ENCODE peak calls at places on chromosomes 7 and 10, in five cellular contexts. C is Caco-2, S is uterus, K is cardiac muscle cell, B is fibroblast of lung. R is an unnamed sample.

GRCh38 chr7:55246181-55246580 is 119.0 kb upstream of the LANCL2 start:
- DNase-seq in K (no peak), B (peak; percentile 71), S (no peak), C (no peak), R (no peak)

GRCh38 chr10:43199088-43199683 is 60.9 kb downstream of the CSGALNACT2 start:
- DNase-seq in C (no peak), S (peak; percentile 3), B (no peak), K (no peak), R (no peak)

GRCh38 chr10:112912441-112912911 is 37.6 kb upstream of the TCF7L2 start:
- DNase-seq in K (peak; percentile 79), S (peak; percentile 53), B (peak; percentile 3), C (no peak), R (peak; percentile 63)

GRCh38 chr7:45580053-45580872 is 6.1 kb downstream of the ADCY1 start:
- DNase-seq in K (no peak), C (peak; percentile 32), S (no peak), B (no peak), R (no peak)

GRCh38 chr10:117545141-117546019 is 2.8 kb downstream of the EMX2 start:
- DNase-seq in S (no peak), K (no peak), C (no peak), B (no peak), R (no peak)

GRCh38 chr7:34823650-34824258 is 165.7 kb downstream of the NPSR1 start:
- DNase-seq in C (peak; percentile 59), K (peak; percentile 64), S (no peak), B (peak; percentile 42), R (no peak)

GRCh38 chr7:111517441-111518037 is 44.8 kb downstream of the IMMP2L start:
- DNase-seq in K (no peak), B (peak; percentile 7), C (no peak), S (no peak), R (peak; percentile 43)

GRCh38 chr7:141042222-141043193 is 27.8 kb upstream of the MRPS33 start:
- DNase-seq in B (no peak), S (no peak), K (no peak), C (no peak), R (no peak)

GRCh38 chr7:1569833-1570632 is at the start of gene PSMG3:
- DNase-seq in C (peak; percentile 86), B (peak; percentile 91), K (peak; percentile 93), S (peak; percentile 88), R (peak; percentile 29)

GRCh38 chr10:127840884-127841283 is 51.9 kb downstream of the CLRN3 start:
- DNase-seq in S (no peak), K (no peak), C (no peak), B (no peak), R (no peak)

GRCh38 chr10:16602104-16602735 is 80.5 kb upstream of the C1QL3 start:
- DNase-seq in S (no peak), K (no peak), C (no peak), B (no peak), R (no peak)

GRCh38 chr10:7045891-7046599 is 364.8 kb downstream of the SFMBT2 start:
- DNase-seq in C (no peak), B (no peak), K (no peak), S (no peak), R (no peak)

GRCh38 chr7:140261522-140261921 is 84.7 kb upstream of the KDM7A start:
- DNase-seq in S (no peak), C (no peak), K (no peak), B (no peak), R (no peak)

GRCh38 chr7:46170792-46171191 is 249.7 kb upstream of the IGFBP3 start:
- DNase-seq in C (no peak), K (no peak), B (peak; percentile 64), S (no peak), R (no peak)

GRCh38 chr7:142516038-142516501 is 233.2 kb upstream of the PRSS1 start:
- DNase-seq in K (peak; percentile 79), C (no peak), S (no peak), B (peak; percentile 57), R (no peak)

GRCh38 chr10:116891208-116891607 is 41.9 kb downstream of the ENO4 start:
- DNase-seq in S (peak; percentile 32), K (peak; percentile 88), B (peak; percentile 87), C (no peak), R (no peak)

GRCh38 chr7:87038993-87039716 is 20.3 kb downstream of the ELAPOR2 start:
- DNase-seq in S (no peak), C (no peak), K (no peak), B (no peak), R (no peak)

GRCh38 chr7:98703916-98704315 is 86.8 kb downstream of the NPTX2 start:
- DNase-seq in K (no peak), C (no peak), B (no peak), S (no peak), R (no peak)

GRCh38 chr7:66355762-66356161 is 150.6 kb downstream of the TPST1 start:
- DNase-seq in K (peak; percentile 27), B (no peak), C (peak; percentile 58), S (no peak), R (no peak)

DNA sequence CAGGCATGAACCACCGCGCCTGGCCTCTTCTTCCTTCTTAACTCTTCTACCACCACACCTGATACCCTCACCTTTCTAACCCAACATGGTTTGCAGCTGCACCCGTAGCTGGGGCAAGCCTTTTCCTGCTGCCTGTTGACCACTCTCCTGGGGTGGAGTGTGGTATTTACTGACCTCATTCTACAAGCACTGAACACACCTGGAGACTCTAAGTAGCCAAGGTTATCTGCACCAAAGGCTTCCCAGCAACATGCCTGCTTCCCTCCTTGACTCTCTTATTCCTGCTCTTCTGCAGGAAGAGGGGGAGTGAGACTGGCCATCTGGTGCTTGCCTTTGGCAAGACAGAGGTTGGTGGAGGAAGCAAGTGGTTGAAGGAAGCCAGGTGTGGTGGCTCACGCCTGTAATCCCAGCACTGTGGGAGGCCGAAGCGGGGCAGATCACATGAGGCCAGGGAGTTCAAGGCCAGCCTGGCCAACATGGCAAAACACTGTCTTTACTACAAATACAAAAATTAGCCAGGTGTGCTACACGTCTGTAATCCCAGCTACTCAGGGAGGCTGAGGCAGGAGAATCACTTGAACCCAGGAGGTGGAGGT is 10.1 kb downstream of the ACTR1A start:
- DNase-seq in B (no peak), S (no peak), C (no peak), K (no peak), R (no peak)
- TF ChIP-seq CTCF in B (no peak), S (no peak), C (no peak), K (no peak), R (no peak)

DNA sequence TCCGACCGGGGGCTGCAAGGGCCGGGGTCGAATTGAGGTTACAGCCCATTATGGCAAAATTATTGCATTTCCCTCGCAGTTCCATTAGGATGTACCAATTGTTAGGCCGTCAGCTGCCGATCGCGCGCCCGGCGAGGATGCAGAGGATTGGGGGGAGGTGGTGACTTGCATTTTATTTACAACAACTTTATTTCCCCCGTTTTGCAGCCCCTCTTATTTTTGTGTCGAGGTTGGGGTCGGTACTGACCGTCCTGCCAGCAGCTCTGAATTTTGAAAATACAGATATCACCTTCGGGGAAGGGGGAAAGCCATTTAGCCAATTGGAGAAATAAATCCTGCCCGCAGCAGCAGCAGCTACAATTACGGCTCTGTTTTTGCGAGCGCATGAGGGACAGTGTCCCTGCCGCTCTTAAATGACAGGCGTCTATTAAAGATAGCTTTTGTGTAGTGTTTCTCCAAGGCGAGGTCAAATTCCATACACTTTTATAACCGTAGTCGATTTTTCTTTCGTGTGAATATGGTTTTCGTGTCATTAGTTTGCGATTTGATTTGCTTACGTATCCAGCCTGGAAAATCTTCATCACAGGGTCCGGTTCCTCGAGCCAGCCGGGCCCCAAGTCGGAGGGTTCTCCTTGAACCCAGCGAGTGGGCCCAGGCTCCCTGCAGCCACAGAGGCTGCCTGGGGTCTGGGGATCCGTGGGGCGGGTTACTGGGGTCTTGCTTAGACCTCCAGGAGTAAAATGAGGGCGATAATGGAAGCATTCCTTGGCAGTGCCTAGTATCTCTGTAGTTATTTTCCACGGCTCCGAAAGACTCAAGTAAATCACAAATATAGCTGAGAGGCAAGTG is 693 bp upstream of the HOXA5 start:
- DNase-seq in C (no peak), K (no peak), S (no peak), B (no peak), R (no peak)
- H3K4me3 ChIP-seq in C (no peak overlapping the region), K (no peak overlapping the region), S (no peak overlapping the region), B (peak overlapping the region; percentile 42), R (peak overlapping the region; percentile 28)

DNA sequence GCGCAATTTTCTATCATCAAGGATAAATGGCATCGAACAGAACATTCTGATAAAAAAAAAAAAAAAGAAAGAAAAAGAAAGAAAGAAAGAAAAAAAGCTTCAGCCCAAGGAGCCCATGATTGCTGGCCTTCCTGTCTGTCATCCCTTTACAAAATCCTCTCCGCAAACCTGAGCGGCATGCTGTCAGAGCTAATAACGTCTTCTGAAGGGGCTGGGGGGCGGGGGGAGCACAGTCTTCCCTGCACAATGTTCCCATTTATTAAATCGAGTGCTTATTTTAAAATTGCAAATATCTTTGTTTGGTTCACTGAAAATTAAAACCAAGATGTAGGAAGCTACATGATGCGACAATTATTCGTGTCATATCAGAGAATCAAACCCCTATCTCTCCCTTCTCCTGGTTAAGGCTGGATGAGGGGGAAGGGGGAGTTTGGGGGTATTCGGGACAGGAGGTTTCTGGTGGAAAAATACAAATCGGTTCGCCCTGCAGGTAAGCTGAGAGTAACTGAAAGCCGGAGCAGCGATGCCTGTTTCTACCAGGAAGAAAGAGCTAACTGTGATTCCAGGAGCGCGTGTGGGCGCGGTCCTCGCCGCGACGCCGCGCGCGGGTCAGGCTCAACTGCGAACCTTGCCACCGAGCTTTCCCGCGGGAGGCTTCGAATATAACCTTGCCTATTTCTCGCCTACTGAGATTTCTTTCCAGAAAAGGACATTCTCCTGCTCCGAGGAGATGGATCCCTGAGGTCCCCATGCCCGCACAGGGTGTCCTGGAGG is 13.3 kb upstream of the DLX6 start:
- DNase-seq in C (no peak), K (no peak), S (no peak), B (no peak), R (no peak)
- H3K36me3 ChIP-seq in C (no peaks in the 10 kb centered on the region), K (no peaks in the 10 kb centered on the region), S (no peaks in the 10 kb centered on the region), B (no peaks in the 10 kb centered on the region), R (no peaks in the 10 kb centered on the region)

GRCh38 chr10:3069876-3070275 is 2.5 kb downstream of the PFKP start:
- DNase-seq in K (no peak), C (no peak), B (no peak), S (no peak), R (no peak)

GRCh38 chr10:3067859-3068179 is 471 bp downstream of the PFKP start:
- DNase-seq in S (no peak), B (no peak), K (no peak), C (no peak), R (no peak)

GRCh38 chr10:3068968-3069737 is 1.8 kb downstream of the PFKP start:
- DNase-seq in B (peak; percentile 30), S (no peak), K (peak; percentile 40), C (no peak), R (no peak)

GRCh38 chr10:3067045-3067858 is at the start of gene PFKP:
- DNase-seq in K (no peak), B (peak; percentile 23), C (no peak), S (peak; percentile 47), R (no peak)

DNA sequence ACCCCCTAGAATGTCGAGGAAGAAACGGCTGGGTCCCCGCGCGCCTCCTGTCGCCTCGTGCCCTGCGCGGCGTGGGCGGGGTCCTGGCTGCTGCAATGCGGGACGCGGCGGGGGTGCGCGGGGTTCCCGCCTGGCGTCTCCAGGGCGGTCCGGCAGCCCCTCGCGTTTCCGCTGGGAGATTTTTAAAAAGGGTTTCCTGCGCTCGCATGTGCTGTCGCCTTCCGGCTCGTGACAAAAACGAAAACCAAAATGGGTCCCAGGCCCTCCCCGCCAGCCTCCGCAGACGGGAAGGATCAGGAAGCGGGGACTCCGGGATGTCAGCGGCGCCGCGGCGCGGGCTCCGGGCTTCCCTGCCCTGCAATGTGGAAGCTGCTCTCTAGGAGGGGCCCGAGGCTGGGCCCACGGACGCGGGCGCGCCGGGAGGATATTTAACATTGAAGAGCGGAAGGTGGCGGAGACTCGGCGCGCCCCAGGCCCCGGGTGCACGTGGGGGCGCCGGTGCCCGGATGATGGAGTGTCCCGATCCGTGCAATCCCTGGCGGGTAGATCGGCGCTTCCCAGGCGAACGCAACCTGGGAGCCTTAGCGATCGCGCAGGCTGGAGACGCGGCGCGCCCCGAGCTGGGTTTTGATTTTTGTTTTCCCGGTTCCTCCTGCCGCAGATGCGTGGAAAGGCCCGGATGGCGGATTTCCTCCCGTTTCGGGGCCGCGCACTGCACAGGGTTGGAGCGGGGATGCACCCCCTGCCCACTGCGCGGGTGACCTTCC is 1.0 kb downstream of the PFKP start:
- DNase-seq in S (peak; percentile 65), B (peak; percentile 63), K (peak; percentile 78), C (peak; percentile 67), R (no peak)
- TF ChIP-seq CTCF in S (peak; percentile 54), B (peak; percentile 45), K (peak; percentile 53), C (peak; percentile 41), R (no peak)